ENCODE peak calls at places on chromosomes 7 and 10, in nine cellular contexts. C is AG09309, A is HuH-7.5, W is RWPE1, G is A549, N is nephron progenitor cell, M is NCI-H1105 treated with DMSO at 0.1 percent for 48 hours, P is iris pigment epithelial cell, D is T-cell. X is an unnamed sample.

GRCh38 chr7:120273476-120273975 is 551 bp downstream of the KCND2 start:
- DNase-seq in C (no peak), A (peak), W (peak), G (peak), N (peak), M (peak), P (peak), D (no peak), X (peak)

GRCh38 chr10:79231908-79232307 is 115.4 kb upstream of the PPIF start:
- DNase-seq in C (no peak), A (no peak), W (no peak), G (no peak), N (no peak), M (no peak), P (no peak), D (no peak), X (no peak)

GRCh38 chr10:83680470-83680891 is 458.8 kb upstream of the GHITM start:
- DNase-seq in C (no peak), A (no peak), W (no peak), G (no peak), N (no peak), M (no peak), P (no peak), D (no peak), X (no peak)

GRCh38 chr10:22253578-22253882 is 35.7 kb upstream of the EBLN1 start:
- DNase-seq in C (no peak), A (no peak), W (no peak), G (no peak), N (peak), M (no peak), P (no peak), D (peak), X (no peak)

GRCh38 chr7:148042935-148043334 is 547.6 kb upstream of the C7orf33 start:
- DNase-seq in C (no peak), A (no peak), W (no peak), G (no peak), N (no peak), M (peak), P (no peak), D (no peak), X (no peak)

GRCh38 chr10:78664929-78665525 is 403.7 kb upstream of the ZMIZ1 start:
- DNase-seq in C (no peak), A (no peak), W (no peak), G (peak), N (no peak), M (no peak), P (peak), D (no peak), X (no peak)

GRCh38 chr7:95478139-95479037 is 7.4 kb upstream of the ASB4 start:
- DNase-seq in C (no peak), A (no peak), W (no peak), G (peak), N (peak), M (peak), P (no peak), D (no peak), X (peak)

GRCh38 chr10:73997479-73997805 is 474 bp upstream of the VCL start:
- DNase-seq in C (no peak), A (no peak), W (no peak), G (no peak), N (no peak), M (peak), P (peak), D (no peak), X (no peak)

GRCh38 chr10:127736915-127737562 is at the start of gene FOXI2:
- DNase-seq in C (no peak), A (no peak), W (no peak), G (no peak), N (peak), M (no peak), P (no peak), D (no peak), X (no peak)

GRCh38 chr10:101330236-101331225 is 23.4 kb upstream of the BTRC start:
- DNase-seq in C (peak), A (no peak), W (peak), G (no peak), N (no peak), M (no peak), P (peak), D (no peak), X (no peak)

GRCh38 chr10:131774618-131775443 is 126.0 kb upstream of the PPP2R2D start:
- DNase-seq in C (no peak), A (no peak), W (no peak), G (no peak), N (peak), M (no peak), P (no peak), D (no peak), X (no peak)

GRCh38 chr10:108911814-108912541 is 1011.3 kb downstream of the XPNPEP1 start:
- DNase-seq in C (no peak), A (peak), W (no peak), G (peak), N (peak), M (peak), P (peak), D (no peak), X (no peak)

GRCh38 chr10:62616885-62617635 is 187.5 kb upstream of the ADO start:
- DNase-seq in C (no peak), A (no peak), W (no peak), G (no peak), N (no peak), M (no peak), P (no peak), D (no peak), X (no peak)

GRCh38 chr10:114956466-114956865 is 18.5 kb downstream of the TRUB1 start:
- DNase-seq in C (no peak), A (no peak), W (no peak), G (no peak), N (no peak), M (no peak), P (no peak), D (no peak), X (no peak)

GRCh38 chr10:50990568-50991495 is 83.5 kb upstream of the PRKG1 start:
- DNase-seq in C (peak), A (peak), W (peak), G (no peak), N (peak), M (peak), P (peak), D (no peak), X (no peak)

GRCh38 chr10:90181251-90181691 is 479.9 kb downstream of the KIF20B start:
- DNase-seq in C (no peak), A (no peak), W (no peak), G (no peak), N (no peak), M (peak), P (no peak), D (no peak), X (no peak)

GRCh38 chr10:132355297-132355696 is 23.3 kb downstream of the LRRC27 start:
- DNase-seq in C (no peak), A (no peak), W (no peak), G (no peak), N (no peak), M (no peak), P (no peak), D (no peak), X (no peak)

GRCh38 chr7:43039346-43039745 is 73.1 kb upstream of the HECW1 start:
- DNase-seq in C (peak), A (no peak), W (no peak), G (no peak), N (no peak), M (no peak), P (no peak), D (no peak), X (no peak)

GRCh38 chr10:7547825-7548224 is 118.9 kb downstream of the ITIH5 start:
- DNase-seq in C (no peak), A (no peak), W (no peak), G (no peak), N (no peak), M (no peak), P (no peak), D (no peak), X (no peak)

GRCh38 chr7:102270176-102270887 is 16.3 kb upstream of the SH2B2 start:
- DNase-seq in C (no peak), A (no peak), W (no peak), G (no peak), N (no peak), M (no peak), P (no peak), D (no peak), X (no peak)

GRCh38 chr10:59799421-59799820 is 46.2 kb upstream of the MRLN start:
- DNase-seq in C (no peak), A (no peak), W (no peak), G (no peak), N (no peak), M (no peak), P (no peak), D (no peak), X (no peak)

GRCh38 chr7:116315293-116315692 is 105.0 kb downstream of the TES start:
- DNase-seq in C (no peak), A (no peak), W (peak), G (peak), N (no peak), M (no peak), P (peak), D (no peak), X (no peak)

GRCh38 chr7:18352339-18353255 is 143.0 kb upstream of the HDAC9 start:
- DNase-seq in C (peak), A (no peak), W (peak), G (peak), N (peak), M (peak), P (peak), D (no peak), X (peak)

GRCh38 chr10:79473511-79474095 is 28.2 kb upstream of the ZCCHC24 start:
- DNase-seq in C (no peak), A (no peak), W (no peak), G (no peak), N (no peak), M (no peak), P (no peak), D (no peak), X (no peak)

GRCh38 chr10:11742009-11742778 is at the start of gene ECHDC3:
- DNase-seq in C (no peak), A (peak), W (peak), G (peak), N (peak), M (no peak), P (peak), D (peak), X (peak)

GRCh38 chr10:22682237-22683192 is 31.9 kb downstream of the PIP4K2A start:
- DNase-seq in C (no peak), A (no peak), W (peak), G (peak), N (no peak), M (no peak), P (peak), D (peak), X (no peak)

GRCh38 chr7:5428470-5429252 is 5.0 kb upstream of the TNRC18 start:
- DNase-seq in C (peak), A (peak), W (peak), G (no peak), N (peak), M (peak), P (peak), D (no peak), X (peak)